ENCODE peak calls at places on chromosomes 12 and 14, in ten cellular contexts. T is astrocyte of the spinal cord, F is Calu3, V is heart right ventricle, K is natural killer cell, W is HCT116, L is transverse colon, E is right lobe of liver, X is AG04450, P is OCI-LY7. M is an unnamed sample.

GRCh38 chr14:61537567-61538463 is 157.5 kb upstream of the HIF1A start:
- DNase-seq in T (peak), F (peak), V (no peak), K (no peak), W (peak), L (peak), E (no peak), X (no peak), P (peak), M (peak)

GRCh38 chr14:73058923-73059311 is 583 bp downstream of the RBM25 start:
- DNase-seq in T (peak), F (peak), V (no peak), K (no peak), W (no peak), L (no peak), E (peak), X (no peak), P (peak), M (peak)

GRCh38 chr12:85825751-85826150 is 10.5 kb downstream of the RASSF9 start:
- DNase-seq in T (peak), F (peak), V (no peak), K (no peak), W (no peak), L (no peak), E (no peak), X (no peak), P (no peak), M (no peak)

GRCh38 chr14:103220982-103221641 is 97.9 kb downstream of the TNFAIP2 start:
- DNase-seq in T (no peak), F (no peak), V (no peak), K (no peak), W (no peak), L (no peak), E (no peak), X (no peak), P (no peak), M (no peak)

GRCh38 chr12:4037747-4038312 is 164.6 kb upstream of the PARP11 start:
- DNase-seq in T (peak), F (peak), V (no peak), K (no peak), W (no peak), L (peak), E (no peak), X (no peak), P (no peak), M (peak)

GRCh38 chr12:77163068-77163810 is 97.9 kb upstream of the E2F7 start:
- DNase-seq in T (no peak), F (no peak), V (no peak), K (no peak), W (no peak), L (no peak), E (no peak), X (no peak), P (no peak), M (no peak)

GRCh38 chr12:132522586-132523380 is 32.8 kb downstream of the FBRSL1 start:
- DNase-seq in T (no peak), F (no peak), V (no peak), K (no peak), W (no peak), L (no peak), E (no peak), X (no peak), P (no peak), M (no peak)

GRCh38 chr14:94738786-94739185 is 31.1 kb downstream of the GSC start:
- DNase-seq in T (no peak), F (no peak), V (no peak), K (no peak), W (no peak), L (no peak), E (no peak), X (no peak), P (no peak), M (no peak)

GRCh38 chr12:32679910-32680217 is 763 bp downstream of the DNM1L start:
- DNase-seq in T (no peak), F (no peak), V (no peak), K (no peak), W (no peak), L (no peak), E (no peak), X (no peak), P (no peak), M (no peak)

GRCh38 chr14:52801014-52801708 is 9.8 kb upstream of the GNPNAT1 start:
- DNase-seq in T (peak), F (no peak), V (no peak), K (no peak), W (no peak), L (no peak), E (no peak), X (peak), P (no peak), M (no peak)

GRCh38 chr14:68103841-68104240 is 284.3 kb downstream of the RAD51B start:
- DNase-seq in T (peak), F (no peak), V (no peak), K (no peak), W (no peak), L (no peak), E (no peak), X (no peak), P (no peak), M (peak)

GRCh38 chr12:47458273-47458672 is 247.6 kb downstream of the RPAP3 start:
- DNase-seq in T (no peak), F (peak), V (no peak), K (no peak), W (peak), L (no peak), E (no peak), X (no peak), P (no peak), M (no peak)

GRCh38 chr12:94074970-94075695 is 73.2 kb upstream of the PLXNC1 start:
- DNase-seq in T (peak), F (no peak), V (peak), K (no peak), W (peak), L (peak), E (peak), X (peak), P (peak), M (peak)

GRCh38 chr12:49533331-49533730 is 5.5 kb upstream of the KCNH3 start:
- DNase-seq in T (no peak), F (no peak), V (no peak), K (no peak), W (no peak), L (no peak), E (no peak), X (no peak), P (no peak), M (no peak)

GRCh38 chr12:43057561-43057960 is 468.0 kb upstream of the PRICKLE1 start:
- DNase-seq in T (peak), F (no peak), V (no peak), K (no peak), W (no peak), L (no peak), E (no peak), X (no peak), P (no peak), M (no peak)

GRCh38 chr12:81167694-81168093 is 89.8 kb downstream of the ACSS3 start:
- DNase-seq in T (peak), F (no peak), V (no peak), K (no peak), W (no peak), L (no peak), E (no peak), X (no peak), P (no peak), M (no peak)

GRCh38 chr14:105487449-105487985 is 831 bp downstream of the CRIP1 start:
- DNase-seq in T (no peak), F (no peak), V (peak), K (peak), W (no peak), L (peak), E (peak), X (no peak), P (no peak), M (no peak)

GRCh38 chr12:26499979-26500640 is 304.7 kb downstream of the SSPN start:
- DNase-seq in T (no peak), F (no peak), V (no peak), K (no peak), W (no peak), L (no peak), E (no peak), X (no peak), P (no peak), M (no peak)

GRCh38 chr12:21659383-21659782 is 1.7 kb upstream of the LDHB start:
- DNase-seq in T (no peak), F (no peak), V (no peak), K (no peak), W (peak), L (no peak), E (no peak), X (no peak), P (peak), M (no peak)

GRCh38 chr12:47394070-47394469 is 311.8 kb downstream of the RPAP3 start:
- DNase-seq in T (no peak), F (no peak), V (no peak), K (no peak), W (no peak), L (no peak), E (no peak), X (no peak), P (no peak), M (no peak)

GRCh38 chr12:14896477-14897184 is 11.0 kb upstream of the MGP start:
- DNase-seq in T (peak), F (no peak), V (no peak), K (no peak), W (no peak), L (no peak), E (no peak), X (peak), P (no peak), M (no peak)

GRCh38 chr12:89962648-89963047 is 254.0 kb upstream of the ATP2B1 start:
- DNase-seq in T (no peak), F (peak), V (no peak), K (no peak), W (no peak), L (peak), E (no peak), X (no peak), P (peak), M (no peak)
- TF ChIP-seq CTCF in T (peak), F (no peak), V (peak), K (no peak), W (peak), L (peak), E (no peak), X (peak), P (peak), M (no peak)

GRCh38 chr12:108231109-108231905 is 102.2 kb downstream of the WSCD2 start:
- DNase-seq in T (no peak), F (no peak), V (no peak), K (no peak), W (no peak), L (no peak), E (no peak), X (no peak), P (no peak), M (no peak)
- TF ChIP-seq CTCF in T (no peak), F (no peak), V (no peak), K (no peak), W (no peak), L (no peak), E (no peak), X (no peak), P (no peak), M (no peak)

GRCh38 chr14:101071493-101071891 is 168.0 kb upstream of the RTL1 start:
- DNase-seq in T (no peak), F (no peak), V (no peak), K (peak), W (no peak), L (peak), E (no peak), X (no peak), P (no peak), M (no peak)
- TF ChIP-seq CTCF in T (no peak), F (no peak), V (no peak), K (no peak), W (no peak), L (no peak), E (no peak), X (no peak), P (no peak), M (no peak)

GRCh38 chr12:121955258-121956040 is 37.1 kb downstream of the CFAP251 start:
- DNase-seq in T (peak), F (peak), V (no peak), K (no peak), W (peak), L (no peak), E (no peak), X (no peak), P (peak), M (no peak)
- TF ChIP-seq CTCF in T (peak), F (peak), V (peak), K (no peak), W (peak), L (peak), E (peak), X (peak), P (peak), M (peak)

DNA sequence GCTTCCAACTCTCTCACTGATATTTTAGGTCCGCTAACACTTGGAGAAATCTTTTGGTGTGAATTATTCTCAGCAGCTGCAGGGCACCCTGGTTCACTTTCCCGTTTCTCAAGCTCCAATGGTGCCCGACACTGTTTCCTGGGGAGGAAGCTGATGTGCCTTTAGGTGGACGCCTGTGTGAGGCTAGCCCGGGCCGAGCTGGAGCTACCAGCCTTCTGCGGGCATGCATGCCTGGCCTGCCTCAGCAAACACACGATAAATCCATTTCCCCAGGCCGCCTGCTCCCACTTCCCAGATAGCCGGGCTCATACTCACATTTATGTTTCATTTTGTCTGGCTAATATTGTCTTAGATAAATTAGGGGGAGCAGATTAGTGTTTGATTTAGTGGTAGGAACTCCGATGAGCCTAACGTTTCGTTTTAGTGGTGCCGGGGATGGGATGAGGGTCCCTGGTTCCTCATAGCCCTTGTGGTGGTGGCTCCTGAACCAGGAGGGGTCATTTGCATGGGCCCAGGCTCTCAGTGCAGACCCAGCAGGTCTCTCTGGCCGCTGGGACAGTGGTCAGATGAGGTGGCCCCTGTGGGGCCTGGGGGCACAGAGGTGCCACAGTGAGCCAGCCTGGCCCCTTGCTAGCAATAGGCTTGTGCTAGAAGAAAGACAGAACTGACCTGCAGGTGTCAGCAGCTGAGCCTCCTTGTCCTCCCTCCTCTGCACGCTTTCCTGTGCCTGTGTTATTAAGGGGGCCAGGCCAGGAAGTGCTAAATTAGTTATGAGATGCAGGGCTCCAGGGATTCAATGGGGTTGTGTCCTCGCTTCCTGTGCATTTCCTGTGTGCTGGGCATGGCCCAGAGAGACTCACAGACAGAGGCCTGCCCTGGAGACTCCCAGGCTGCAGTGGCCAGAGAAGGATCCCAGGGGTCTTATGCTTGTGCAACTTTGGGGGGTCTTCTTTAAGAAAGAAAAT is 88.3 kb downstream of the KIF26A start:
- DNase-seq in T (no peak), F (no peak), V (no peak), K (no peak), W (no peak), L (peak), E (peak), X (no peak), P (peak), M (no peak)
- TF ChIP-seq CTCF in T (no peak), F (no peak), V (no peak), K (no peak), W (no peak), L (no peak), E (no peak), X (no peak), P (no peak), M (no peak)

M was measured in prostate gland.